ENCODE peak calls at places on chromosomes 13 and 19, in eight cellular contexts. One of them, this sample, is unnamed.

GRCh38 chr13:39506559-39507390 is 96.2 kb downstream of the LHFPL6 start:
- DNase-seq in HL-60: no peak
- DNase-seq in astrocyte of the spinal cord: peak; percentile 37
- DNase-seq in heart right ventricle: no peak
- DNase-seq in epithelial cell of esophagus: peak; percentile 98
- DNase-seq in AG04450: peak; percentile 57
- DNase-seq in HFF-Myc: no peak
- DNase-seq in effector memory CD4-positive, alpha-beta T cell: no peak
- DNase-seq in this sample: no peak

GRCh38 chr13:99067160-99067985 is 89.5 kb upstream of the DOCK9 start:
- DNase-seq in HL-60: no peak
- DNase-seq in astrocyte of the spinal cord: peak; percentile 73
- DNase-seq in heart right ventricle: no peak
- DNase-seq in epithelial cell of esophagus: peak; percentile 92
- DNase-seq in AG04450: no peak
- DNase-seq in HFF-Myc: peak; percentile 21
- DNase-seq in effector memory CD4-positive, alpha-beta T cell: no peak
- DNase-seq in this sample: no peak

GRCh38 chr13:24276310-24276709 is 33.1 kb upstream of the C1QTNF9 start:
- DNase-seq in HL-60: no peak
- DNase-seq in astrocyte of the spinal cord: no peak
- DNase-seq in heart right ventricle: no peak
- DNase-seq in epithelial cell of esophagus: no peak
- DNase-seq in AG04450: no peak
- DNase-seq in HFF-Myc: no peak
- DNase-seq in effector memory CD4-positive, alpha-beta T cell: no peak
- DNase-seq in this sample: no peak

GRCh38 chr13:19769854-19770253 is 12.9 kb downstream of the PSPC1 start:
- DNase-seq in HL-60: no peak
- DNase-seq in astrocyte of the spinal cord: no peak
- DNase-seq in heart right ventricle: no peak
- DNase-seq in epithelial cell of esophagus: no peak
- DNase-seq in AG04450: no peak
- DNase-seq in HFF-Myc: no peak
- DNase-seq in effector memory CD4-positive, alpha-beta T cell: no peak
- DNase-seq in this sample: no peak

GRCh38 chr19:28009696-28010095 is 1203.3 kb downstream of the UQCRFS1 start:
- DNase-seq in HL-60: no peak
- DNase-seq in astrocyte of the spinal cord: peak; percentile 28
- DNase-seq in heart right ventricle: no peak
- DNase-seq in epithelial cell of esophagus: no peak
- DNase-seq in AG04450: no peak
- DNase-seq in HFF-Myc: no peak
- DNase-seq in effector memory CD4-positive, alpha-beta T cell: no peak
- DNase-seq in this sample: no peak

GRCh38 chr13:41917641-41918040 is 43.3 kb downstream of the VWA8 start:
- DNase-seq in HL-60: no peak
- DNase-seq in astrocyte of the spinal cord: peak; percentile 84
- DNase-seq in heart right ventricle: no peak
- DNase-seq in epithelial cell of esophagus: peak; percentile 45
- DNase-seq in AG04450: peak; percentile 43
- DNase-seq in HFF-Myc: no peak
- DNase-seq in effector memory CD4-positive, alpha-beta T cell: no peak
- DNase-seq in this sample: no peak

GRCh38 chr19:45659096-45659729 is 8.8 kb upstream of the GIPR start:
- DNase-seq in HL-60: no peak
- DNase-seq in astrocyte of the spinal cord: no peak
- DNase-seq in heart right ventricle: no peak
- DNase-seq in epithelial cell of esophagus: no peak
- DNase-seq in AG04450: no peak
- DNase-seq in HFF-Myc: no peak
- DNase-seq in effector memory CD4-positive, alpha-beta T cell: no peak
- DNase-seq in this sample: no peak

GRCh38 chr19:5170329-5170745 is 170.3 kb downstream of the PTPRS start:
- DNase-seq in HL-60: no peak
- DNase-seq in astrocyte of the spinal cord: no peak
- DNase-seq in heart right ventricle: no peak
- DNase-seq in epithelial cell of esophagus: no peak
- DNase-seq in AG04450: no peak
- DNase-seq in HFF-Myc: no peak
- DNase-seq in effector memory CD4-positive, alpha-beta T cell: peak; percentile 23
- DNase-seq in this sample: no peak

GRCh38 chr19:46637224-46637623 is 1.2 kb upstream of the GNG8 start:
- DNase-seq in HL-60: no peak
- DNase-seq in astrocyte of the spinal cord: no peak
- DNase-seq in heart right ventricle: no peak
- DNase-seq in epithelial cell of esophagus: no peak
- DNase-seq in AG04450: no peak
- DNase-seq in HFF-Myc: no peak
- DNase-seq in effector memory CD4-positive, alpha-beta T cell: no peak
- DNase-seq in this sample: no peak

GRCh38 chr13:27770809-27771208 is 21.5 kb upstream of the GSX1 start:
- DNase-seq in HL-60: no peak
- DNase-seq in astrocyte of the spinal cord: no peak
- DNase-seq in heart right ventricle: no peak
- DNase-seq in epithelial cell of esophagus: peak; percentile 81
- DNase-seq in AG04450: no peak
- DNase-seq in HFF-Myc: peak; percentile 9
- DNase-seq in effector memory CD4-positive, alpha-beta T cell: no peak
- DNase-seq in this sample: no peak

GRCh38 chr13:114068723-114069322 is 63.6 kb downstream of the RASA3 start:
- DNase-seq in HL-60: peak; percentile 75
- DNase-seq in astrocyte of the spinal cord: no peak
- DNase-seq in heart right ventricle: no peak
- DNase-seq in epithelial cell of esophagus: peak; percentile 45
- DNase-seq in AG04450: peak; percentile 43
- DNase-seq in HFF-Myc: peak; percentile 16
- DNase-seq in effector memory CD4-positive, alpha-beta T cell: no peak
- DNase-seq in this sample: no peak

GRCh38 chr19:58033741-58034475 is at the start of gene ZSCAN1:
- DNase-seq in HL-60: no peak
- DNase-seq in astrocyte of the spinal cord: peak; percentile 81
- DNase-seq in heart right ventricle: peak; percentile 93
- DNase-seq in epithelial cell of esophagus: peak; percentile 52
- DNase-seq in AG04450: no peak
- DNase-seq in HFF-Myc: no peak
- DNase-seq in effector memory CD4-positive, alpha-beta T cell: no peak
- DNase-seq in this sample: peak; percentile 82

GRCh38 chr13:113889467-113889866 is 25.6 kb upstream of the GAS6 start:
- DNase-seq in HL-60: no peak
- DNase-seq in astrocyte of the spinal cord: no peak
- DNase-seq in heart right ventricle: no peak
- DNase-seq in epithelial cell of esophagus: no peak
- DNase-seq in AG04450: no peak
- DNase-seq in HFF-Myc: no peak
- DNase-seq in effector memory CD4-positive, alpha-beta T cell: no peak
- DNase-seq in this sample: no peak

GRCh38 chr19:48476176-48476575 is 7.0 kb downstream of the CYTH2 start:
- DNase-seq in HL-60: no peak
- DNase-seq in astrocyte of the spinal cord: no peak
- DNase-seq in heart right ventricle: no peak
- DNase-seq in epithelial cell of esophagus: no peak
- DNase-seq in AG04450: no peak
- DNase-seq in HFF-Myc: no peak
- DNase-seq in effector memory CD4-positive, alpha-beta T cell: no peak
- DNase-seq in this sample: no peak

GRCh38 chr19:45162464-45163143 is 1.8 kb upstream of the NKPD1 start:
- DNase-seq in HL-60: no peak
- DNase-seq in astrocyte of the spinal cord: no peak
- DNase-seq in heart right ventricle: no peak
- DNase-seq in epithelial cell of esophagus: peak; percentile 83
- DNase-seq in AG04450: no peak
- DNase-seq in HFF-Myc: no peak
- DNase-seq in effector memory CD4-positive, alpha-beta T cell: no peak
- DNase-seq in this sample: no peak

GRCh38 chr19:17681505-17682125 is 6.5 kb downstream of the UNC13A start:
- DNase-seq in HL-60: peak; percentile 53
- DNase-seq in astrocyte of the spinal cord: peak; percentile 13
- DNase-seq in heart right ventricle: peak; percentile 51
- DNase-seq in epithelial cell of esophagus: peak; percentile 36
- DNase-seq in AG04450: peak; percentile 6
- DNase-seq in HFF-Myc: peak; percentile 33
- DNase-seq in effector memory CD4-positive, alpha-beta T cell: no peak
- DNase-seq in this sample: peak; percentile 44

GRCh38 chr13:63124863-63125262 is 1709.2 kb upstream of the PCDH20 start:
- DNase-seq in HL-60: no peak
- DNase-seq in astrocyte of the spinal cord: peak; percentile 55
- DNase-seq in heart right ventricle: no peak
- DNase-seq in epithelial cell of esophagus: peak; percentile 25
- DNase-seq in AG04450: no peak
- DNase-seq in HFF-Myc: no peak
- DNase-seq in effector memory CD4-positive, alpha-beta T cell: no peak
- DNase-seq in this sample: no peak

GRCh38 chr19:15779756-15780476 is 7.5 kb upstream of the OR10H5 start:
- DNase-seq in HL-60: no peak
- DNase-seq in astrocyte of the spinal cord: no peak
- DNase-seq in heart right ventricle: peak; percentile 88
- DNase-seq in epithelial cell of esophagus: no peak
- DNase-seq in AG04450: no peak
- DNase-seq in HFF-Myc: no peak
- DNase-seq in effector memory CD4-positive, alpha-beta T cell: no peak
- DNase-seq in this sample: peak; percentile 92

GRCh38 chr13:97142452-97142851 is 79.7 kb upstream of the MBNL2 start:
- DNase-seq in HL-60: no peak
- DNase-seq in astrocyte of the spinal cord: no peak
- DNase-seq in heart right ventricle: peak; percentile 12
- DNase-seq in epithelial cell of esophagus: no peak
- DNase-seq in AG04450: no peak
- DNase-seq in HFF-Myc: no peak
- DNase-seq in effector memory CD4-positive, alpha-beta T cell: no peak
- DNase-seq in this sample: peak; percentile 34

GRCh38 chr13:27274631-27275030 is 4.0 kb downstream of the RASL11A start:
- DNase-seq in HL-60: no peak
- DNase-seq in astrocyte of the spinal cord: no peak
- DNase-seq in heart right ventricle: no peak
- DNase-seq in epithelial cell of esophagus: no peak
- DNase-seq in AG04450: no peak
- DNase-seq in HFF-Myc: no peak
- DNase-seq in effector memory CD4-positive, alpha-beta T cell: no peak
- DNase-seq in this sample: no peak

GRCh38 chr13:64075543-64076271 is 2660.1 kb upstream of the PCDH20 start:
- DNase-seq in HL-60: no peak
- DNase-seq in astrocyte of the spinal cord: no peak
- DNase-seq in heart right ventricle: no peak
- DNase-seq in epithelial cell of esophagus: no peak
- DNase-seq in AG04450: no peak
- DNase-seq in HFF-Myc: no peak
- DNase-seq in effector memory CD4-positive, alpha-beta T cell: no peak
- DNase-seq in this sample: no peak

GRCh38 chr19:11420429-11420893 is 1.3 kb upstream of the RGL3 start:
- DNase-seq in HL-60: no peak
- DNase-seq in astrocyte of the spinal cord: no peak
- DNase-seq in heart right ventricle: peak; percentile 65
- DNase-seq in epithelial cell of esophagus: no peak
- DNase-seq in AG04450: no peak
- DNase-seq in HFF-Myc: no peak
- DNase-seq in effector memory CD4-positive, alpha-beta T cell: no peak
- DNase-seq in this sample: peak; percentile 75
- H3K4me3 ChIP-seq in HL-60: no peak overlapping the region
- H3K4me3 ChIP-seq in astrocyte of the spinal cord: no peak overlapping the region
- H3K4me3 ChIP-seq in heart right ventricle: peak overlapping the region; percentile 48
- H3K4me3 ChIP-seq in epithelial cell of esophagus: no peak overlapping the region
- H3K4me3 ChIP-seq in AG04450: peak overlapping the region; percentile 22
- H3K4me3 ChIP-seq in HFF-Myc: no peak overlapping the region
- H3K4me3 ChIP-seq in effector memory CD4-positive, alpha-beta T cell: no peak overlapping the region
- H3K4me3 ChIP-seq in this sample: peak overlapping the region; percentile 12

DNA sequence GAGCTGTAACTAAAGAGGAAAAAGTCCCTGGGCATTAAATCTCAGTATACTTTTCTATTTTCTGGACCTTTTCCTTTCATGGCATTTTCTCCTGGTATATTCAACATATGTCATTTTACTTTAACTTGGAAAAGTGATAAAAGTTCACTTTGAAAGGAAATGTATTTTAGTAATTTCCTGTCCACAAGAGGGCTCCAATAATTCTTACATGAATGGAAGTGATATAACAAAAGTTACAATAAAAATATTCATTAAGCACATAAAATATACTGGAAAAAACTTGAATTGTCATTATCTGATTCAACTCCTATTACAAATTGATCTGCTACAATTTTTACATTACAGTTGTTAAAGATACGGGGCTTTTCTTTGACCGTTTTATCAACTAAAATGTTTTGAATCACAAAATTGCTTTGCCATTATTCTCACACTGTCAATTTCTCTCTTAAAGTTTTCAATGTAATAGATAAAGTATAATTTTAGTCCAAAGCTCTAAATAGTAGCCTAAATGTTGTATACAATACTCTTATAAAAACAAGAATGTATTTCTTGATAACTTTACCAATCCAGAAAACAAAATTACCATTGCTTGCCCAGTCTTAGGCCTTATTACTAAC is 4.9 kb downstream of the UBL3 start:
- DNase-seq in HL-60: no peak
- DNase-seq in astrocyte of the spinal cord: peak; percentile 54
- DNase-seq in heart right ventricle: no peak
- DNase-seq in epithelial cell of esophagus: peak; percentile 27
- DNase-seq in AG04450: no peak
- DNase-seq in HFF-Myc: no peak
- DNase-seq in effector memory CD4-positive, alpha-beta T cell: no peak
- DNase-seq in this sample: no peak
- H3K4me3 ChIP-seq in HL-60: no peak overlapping the region
- H3K4me3 ChIP-seq in astrocyte of the spinal cord: no peak overlapping the region
- H3K4me3 ChIP-seq in heart right ventricle: no peak overlapping the region
- H3K4me3 ChIP-seq in epithelial cell of esophagus: no peak overlapping the region
- H3K4me3 ChIP-seq in AG04450: no peak overlapping the region
- H3K4me3 ChIP-seq in HFF-Myc: no peak overlapping the region
- H3K4me3 ChIP-seq in effector memory CD4-positive, alpha-beta T cell: no peak overlapping the region
- H3K4me3 ChIP-seq in this sample: no peak overlapping the region

DNA sequence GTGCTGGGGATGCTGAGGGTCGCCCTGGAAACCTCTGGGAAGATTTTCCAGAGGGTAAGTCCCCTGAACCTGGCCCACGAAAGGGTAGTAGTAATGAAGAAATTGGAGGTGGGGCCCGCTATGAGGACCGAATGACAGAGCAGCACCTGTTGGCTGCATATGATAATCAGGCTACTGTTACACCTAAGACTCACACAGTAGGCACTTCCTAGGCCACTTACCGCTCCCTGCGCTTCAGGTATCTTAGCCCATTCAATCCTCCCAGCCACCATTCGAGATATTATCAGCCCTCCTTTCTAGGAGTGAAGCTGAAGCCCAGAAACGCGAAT is 4.3 kb upstream of the LRFN3 start:
- DNase-seq in HL-60: no peak
- DNase-seq in astrocyte of the spinal cord: no peak
- DNase-seq in heart right ventricle: no peak
- DNase-seq in epithelial cell of esophagus: no peak
- DNase-seq in AG04450: no peak
- DNase-seq in HFF-Myc: no peak
- DNase-seq in effector memory CD4-positive, alpha-beta T cell: no peak
- DNase-seq in this sample: no peak
- H3K4me3 ChIP-seq in HL-60: no peak overlapping the region
- H3K4me3 ChIP-seq in astrocyte of the spinal cord: no peak overlapping the region
- H3K4me3 ChIP-seq in heart right ventricle: no peak overlapping the region
- H3K4me3 ChIP-seq in epithelial cell of esophagus: no peak overlapping the region
- H3K4me3 ChIP-seq in AG04450: no peak overlapping the region
- H3K4me3 ChIP-seq in HFF-Myc: no peak overlapping the region
- H3K4me3 ChIP-seq in effector memory CD4-positive, alpha-beta T cell: no peak overlapping the region
- H3K4me3 ChIP-seq in this sample: no peak overlapping the region

DNA sequence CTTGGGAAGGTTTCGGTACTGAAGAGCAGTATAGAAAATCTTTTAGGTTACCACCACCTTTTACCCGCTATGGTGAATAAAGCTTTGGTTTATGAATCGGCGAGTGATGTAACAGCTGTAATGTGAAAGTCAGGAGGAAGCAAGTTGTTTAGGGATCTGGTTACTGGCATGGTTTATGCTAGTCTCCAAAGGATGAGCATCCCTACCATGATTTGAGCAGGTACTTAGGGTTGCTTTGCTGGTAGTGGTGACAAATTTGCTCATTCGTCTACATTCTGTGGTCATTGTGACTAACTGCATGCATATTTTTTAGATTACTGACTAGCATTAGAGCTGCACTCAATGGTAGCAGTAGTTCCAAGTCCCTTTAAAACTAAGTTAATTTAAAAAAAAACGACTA is 104.1 kb downstream of the FRY start:
- DNase-seq in HL-60: no peak
- DNase-seq in astrocyte of the spinal cord: peak; percentile 67
- DNase-seq in heart right ventricle: no peak
- DNase-seq in epithelial cell of esophagus: peak; percentile 8
- DNase-seq in AG04450: peak; percentile 30
- DNase-seq in HFF-Myc: peak; percentile 35
- DNase-seq in effector memory CD4-positive, alpha-beta T cell: no peak
- DNase-seq in this sample: no peak
- H3K4me3 ChIP-seq in HL-60: no peak overlapping the region
- H3K4me3 ChIP-seq in astrocyte of the spinal cord: no peak overlapping the region
- H3K4me3 ChIP-seq in heart right ventricle: no peak overlapping the region
- H3K4me3 ChIP-seq in epithelial cell of esophagus: no peak overlapping the region
- H3K4me3 ChIP-seq in AG04450: no peak overlapping the region
- H3K4me3 ChIP-seq in HFF-Myc: no peak overlapping the region
- H3K4me3 ChIP-seq in effector memory CD4-positive, alpha-beta T cell: no peak overlapping the region
- H3K4me3 ChIP-seq in this sample: no peak overlapping the region

This sample was measured in ovary.